ENCODE peak calls at places on chromosomes 7 and 10, in five cellular contexts. One of them, this sample, is unnamed.

GRCh38 chr7:103437623-103438022 is 8.4 kb downstream of the SLC26A5 start:
- DNase-seq in thoracic aorta: no peak
- DNase-seq in body of pancreas: no peak
- DNase-seq in ovary: no peak
- DNase-seq in heart left ventricle: no peak
- DNase-seq in this sample: no peak

GRCh38 chr10:86667421-86668181 is 710 bp upstream of the LDB3 start:
- DNase-seq in thoracic aorta: no peak
- DNase-seq in body of pancreas: peak; percentile 17
- DNase-seq in ovary: no peak
- DNase-seq in heart left ventricle: peak; percentile 89
- DNase-seq in this sample: peak; percentile 68

GRCh38 chr7:95396136-95397032 is at the start of gene PON3:
- DNase-seq in thoracic aorta: no peak
- DNase-seq in body of pancreas: peak; percentile 67
- DNase-seq in ovary: peak; percentile 48
- DNase-seq in heart left ventricle: peak; percentile 41
- DNase-seq in this sample: no peak

GRCh38 chr7:128937647-128938523 is at the start of gene IRF5:
- DNase-seq in thoracic aorta: no peak
- DNase-seq in body of pancreas: peak; percentile 82
- DNase-seq in ovary: no peak
- DNase-seq in heart left ventricle: peak; percentile 61
- DNase-seq in this sample: no peak

GRCh38 chr10:71448146-71448545 is 51.4 kb downstream of the CDH23 start:
- DNase-seq in thoracic aorta: no peak
- DNase-seq in body of pancreas: no peak
- DNase-seq in ovary: no peak
- DNase-seq in heart left ventricle: no peak
- DNase-seq in this sample: no peak

GRCh38 chr7:3917466-3917865 is 616.4 kb downstream of the SDK1 start:
- DNase-seq in thoracic aorta: no peak
- DNase-seq in body of pancreas: no peak
- DNase-seq in ovary: no peak
- DNase-seq in heart left ventricle: no peak
- DNase-seq in this sample: no peak

GRCh38 chr7:100483101-100483727 is 513 bp upstream of the NYAP1 start:
- DNase-seq in thoracic aorta: no peak
- DNase-seq in body of pancreas: peak; percentile 59
- DNase-seq in ovary: peak; percentile 64
- DNase-seq in heart left ventricle: peak; percentile 77
- DNase-seq in this sample: no peak

GRCh38 chr10:58516118-58516517 is 3.4 kb downstream of the BICC1 start:
- DNase-seq in thoracic aorta: no peak
- DNase-seq in body of pancreas: no peak
- DNase-seq in ovary: no peak
- DNase-seq in heart left ventricle: no peak
- DNase-seq in this sample: no peak

GRCh38 chr10:86665218-86665607 is 3.1 kb upstream of the LDB3 start:
- DNase-seq in thoracic aorta: no peak
- DNase-seq in body of pancreas: no peak
- DNase-seq in ovary: no peak
- DNase-seq in heart left ventricle: no peak
- DNase-seq in this sample: no peak

GRCh38 chr10:3893904-3894563 is 109.0 kb upstream of the KLF6 start:
- DNase-seq in thoracic aorta: no peak
- DNase-seq in body of pancreas: no peak
- DNase-seq in ovary: no peak
- DNase-seq in heart left ventricle: no peak
- DNase-seq in this sample: no peak

GRCh38 chr7:29627631-29628030 is 64.0 kb downstream of the PRR15 start:
- DNase-seq in thoracic aorta: no peak
- DNase-seq in body of pancreas: no peak
- DNase-seq in ovary: no peak
- DNase-seq in heart left ventricle: no peak
- DNase-seq in this sample: no peak

GRCh38 chr7:94595717-94596116 is 60.2 kb downstream of the SGCE start:
- DNase-seq in thoracic aorta: no peak
- DNase-seq in body of pancreas: no peak
- DNase-seq in ovary: no peak
- DNase-seq in heart left ventricle: no peak
- DNase-seq in this sample: no peak

GRCh38 chr10:35523670-35524225 is 81.4 kb upstream of the GJD4 start:
- DNase-seq in thoracic aorta: no peak
- DNase-seq in body of pancreas: no peak
- DNase-seq in ovary: no peak
- DNase-seq in heart left ventricle: no peak
- DNase-seq in this sample: no peak

GRCh38 chr10:48777056-48777455 is 92.4 kb downstream of the WDFY4 start:
- DNase-seq in thoracic aorta: no peak
- DNase-seq in body of pancreas: no peak
- DNase-seq in ovary: no peak
- DNase-seq in heart left ventricle: no peak
- DNase-seq in this sample: no peak

GRCh38 chr10:114623661-114624294 is 34.3 kb downstream of the ABLIM1 start:
- DNase-seq in thoracic aorta: no peak
- DNase-seq in body of pancreas: peak; percentile 66
- DNase-seq in ovary: no peak
- DNase-seq in heart left ventricle: no peak
- DNase-seq in this sample: no peak

GRCh38 chr7:140006600-140006999 is 56.2 kb downstream of the PARP12 start:
- DNase-seq in thoracic aorta: no peak
- DNase-seq in body of pancreas: no peak
- DNase-seq in ovary: no peak
- DNase-seq in heart left ventricle: no peak
- DNase-seq in this sample: no peak

GRCh38 chr7:47619806-47620205 is 37.9 kb upstream of the TNS3 start:
- DNase-seq in thoracic aorta: no peak
- DNase-seq in body of pancreas: no peak
- DNase-seq in ovary: no peak
- DNase-seq in heart left ventricle: no peak
- DNase-seq in this sample: no peak

GRCh38 chr7:128774921-128775320 is 673 bp downstream of the OPN1SW start:
- DNase-seq in thoracic aorta: no peak
- DNase-seq in body of pancreas: no peak
- DNase-seq in ovary: no peak
- DNase-seq in heart left ventricle: no peak
- DNase-seq in this sample: no peak

GRCh38 chr7:100629117-100629711 is 12.1 kb downstream of the TFR2 start:
- DNase-seq in thoracic aorta: no peak
- DNase-seq in body of pancreas: peak; percentile 35
- DNase-seq in ovary: no peak
- DNase-seq in heart left ventricle: no peak
- DNase-seq in this sample: no peak

GRCh38 chr10:69439350-69439739 is 11.9 kb upstream of the TSPAN15 start:
- DNase-seq in thoracic aorta: no peak
- DNase-seq in body of pancreas: peak; percentile 57
- DNase-seq in ovary: no peak
- DNase-seq in heart left ventricle: no peak
- DNase-seq in this sample: peak; percentile 98

GRCh38 chr7:111082351-111082750 is 8.6 kb upstream of the LRRN3 start:
- DNase-seq in thoracic aorta: no peak
- DNase-seq in body of pancreas: no peak
- DNase-seq in ovary: no peak
- DNase-seq in heart left ventricle: no peak
- DNase-seq in this sample: no peak

GRCh38 chr7:107109955-107110354 is 58.8 kb upstream of the HBP1 start:
- DNase-seq in thoracic aorta: no peak
- DNase-seq in body of pancreas: no peak
- DNase-seq in ovary: no peak
- DNase-seq in heart left ventricle: no peak
- DNase-seq in this sample: no peak

GRCh38 chr10:5506751-5507648 is 7.6 kb upstream of the CALML5 start:
- DNase-seq in thoracic aorta: no peak
- DNase-seq in body of pancreas: no peak
- DNase-seq in ovary: no peak
- DNase-seq in heart left ventricle: no peak
- DNase-seq in this sample: no peak

GRCh38 chr10:7337431-7338171 is 73.2 kb downstream of the SFMBT2 start:
- DNase-seq in thoracic aorta: no peak
- DNase-seq in body of pancreas: peak; percentile 8
- DNase-seq in ovary: no peak
- DNase-seq in heart left ventricle: no peak
- DNase-seq in this sample: no peak

GRCh38 chr7:16067695-16068094 is 353.6 kb downstream of the CRPPA start:
- DNase-seq in thoracic aorta: no peak
- DNase-seq in body of pancreas: no peak
- DNase-seq in ovary: no peak
- DNase-seq in heart left ventricle: no peak
- DNase-seq in this sample: no peak

GRCh38 chr10:1290071-1290471 is 233.9 kb downstream of the WDR37 start:
- DNase-seq in thoracic aorta: no peak
- DNase-seq in body of pancreas: no peak
- DNase-seq in ovary: no peak
- DNase-seq in heart left ventricle: no peak
- DNase-seq in this sample: no peak

GRCh38 chr7:66281678-66282593 is 76.8 kb downstream of the TPST1 start:
- DNase-seq in thoracic aorta: no peak
- DNase-seq in body of pancreas: peak; percentile 22
- DNase-seq in ovary: peak; percentile 27
- DNase-seq in heart left ventricle: peak; percentile 39
- DNase-seq in this sample: peak; percentile 19

GRCh38 chr10:986881-987634 is 1.2 kb upstream of the GTPBP4 start:
- DNase-seq in thoracic aorta: no peak
- DNase-seq in body of pancreas: no peak
- DNase-seq in ovary: no peak
- DNase-seq in heart left ventricle: no peak
- DNase-seq in this sample: no peak

GRCh38 chr7:100430450-100431285 is 1.0 kb downstream of the MEPCE start:
- DNase-seq in thoracic aorta: no peak
- DNase-seq in body of pancreas: no peak
- DNase-seq in ovary: peak; percentile 37
- DNase-seq in heart left ventricle: no peak
- DNase-seq in this sample: no peak

GRCh38 chr10:64430690-64431323 is 909.6 kb downstream of the REEP3 start:
- DNase-seq in thoracic aorta: no peak
- DNase-seq in body of pancreas: peak; percentile 5
- DNase-seq in ovary: no peak
- DNase-seq in heart left ventricle: no peak
- DNase-seq in this sample: no peak

GRCh38 chr7:16205481-16205880 is 215.9 kb downstream of the CRPPA start:
- DNase-seq in thoracic aorta: no peak
- DNase-seq in body of pancreas: no peak
- DNase-seq in ovary: no peak
- DNase-seq in heart left ventricle: no peak
- DNase-seq in this sample: no peak

GRCh38 chr7:158585721-158586498 is 1.7 kb downstream of the PTPRN2 start:
- DNase-seq in thoracic aorta: no peak
- DNase-seq in body of pancreas: peak; percentile 67
- DNase-seq in ovary: no peak
- DNase-seq in heart left ventricle: no peak
- DNase-seq in this sample: no peak

GRCh38 chr10:70765794-70766594 is 19.2 kb downstream of the TBATA start:
- DNase-seq in thoracic aorta: no peak
- DNase-seq in body of pancreas: no peak
- DNase-seq in ovary: no peak
- DNase-seq in heart left ventricle: no peak
- DNase-seq in this sample: no peak

GRCh38 chr10:49512121-49512809 is 26.7 kb downstream of the ERCC6 start:
- DNase-seq in thoracic aorta: no peak
- DNase-seq in body of pancreas: peak; percentile 17
- DNase-seq in ovary: no peak
- DNase-seq in heart left ventricle: no peak
- DNase-seq in this sample: no peak

GRCh38 chr7:134866581-134866980 is 87.1 kb downstream of the CALD1 start:
- DNase-seq in thoracic aorta: no peak
- DNase-seq in body of pancreas: no peak
- DNase-seq in ovary: no peak
- DNase-seq in heart left ventricle: no peak
- DNase-seq in this sample: no peak

GRCh38 chr7:1536105-1536767 is 5.7 kb downstream of the MAFK start:
- DNase-seq in thoracic aorta: no peak
- DNase-seq in body of pancreas: no peak
- DNase-seq in ovary: peak; percentile 30
- DNase-seq in heart left ventricle: peak; percentile 40
- DNase-seq in this sample: no peak
- H3K4me1 ChIP-seq in thoracic aorta: peaks cover 58% of the 10 kb centered on the region
- H3K4me1 ChIP-seq in body of pancreas: peaks cover 79% of the 10 kb centered on the region
- H3K4me1 ChIP-seq in ovary: peaks cover 27% of the 10 kb centered on the region
- H3K4me1 ChIP-seq in heart left ventricle: peaks cover 52% of the 10 kb centered on the region
- H3K4me1 ChIP-seq in this sample: peaks cover 68% of the 10 kb centered on the region

GRCh38 chr7:123975049-123975448 is 50.0 kb downstream of the SPAM1 start:
- DNase-seq in thoracic aorta: no peak
- DNase-seq in body of pancreas: no peak
- DNase-seq in ovary: no peak
- DNase-seq in heart left ventricle: no peak
- DNase-seq in this sample: no peak
- H3K4me1 ChIP-seq in thoracic aorta: no peaks in the 10 kb centered on the region
- H3K4me1 ChIP-seq in body of pancreas: no peaks in the 10 kb centered on the region
- H3K4me1 ChIP-seq in ovary: peaks cover 3% of the 10 kb centered on the region
- H3K4me1 ChIP-seq in heart left ventricle: no peaks in the 10 kb centered on the region
- H3K4me1 ChIP-seq in this sample: no peaks in the 10 kb centered on the region

DNA sequence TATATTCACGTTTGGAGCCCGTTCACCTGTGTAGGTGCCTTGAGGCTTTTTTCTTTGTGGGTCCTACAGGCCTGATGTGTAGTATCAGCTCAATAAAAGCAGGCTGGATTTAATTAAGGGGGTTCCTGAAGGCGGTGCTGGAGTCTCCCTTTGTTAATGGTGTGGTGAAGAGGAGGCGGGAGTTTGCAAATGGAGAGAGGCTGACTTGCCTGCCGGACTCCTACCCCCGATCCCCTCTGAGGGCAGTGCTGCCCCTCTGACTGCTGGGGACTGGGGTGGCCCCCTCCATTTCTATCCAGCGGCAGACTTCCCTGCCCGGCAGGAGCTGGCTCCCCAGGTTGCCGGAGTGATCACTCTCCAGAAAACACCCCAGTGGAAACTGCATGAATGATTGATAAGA is 45.1 kb downstream of the ZMIZ1 start:
- DNase-seq in thoracic aorta: no peak
- DNase-seq in body of pancreas: no peak
- DNase-seq in ovary: no peak
- DNase-seq in heart left ventricle: no peak
- DNase-seq in this sample: no peak
- H3K4me1 ChIP-seq in thoracic aorta: peaks cover 35% of the 10 kb centered on the region
- H3K4me1 ChIP-seq in body of pancreas: peaks cover 76% of the 10 kb centered on the region
- H3K4me1 ChIP-seq in ovary: peaks cover 68% of the 10 kb centered on the region
- H3K4me1 ChIP-seq in heart left ventricle: peaks cover 87% of the 10 kb centered on the region
- H3K4me1 ChIP-seq in this sample: peaks cover 71% of the 10 kb centered on the region

GRCh38 chr10:102648889-102649752 is 4.8 kb downstream of the TRIM8 start:
- DNase-seq in thoracic aorta: no peak
- DNase-seq in body of pancreas: no peak
- DNase-seq in ovary: no peak
- DNase-seq in heart left ventricle: peak; percentile 74
- DNase-seq in this sample: no peak
- H3K4me1 ChIP-seq in thoracic aorta: peaks cover 73% of the 10 kb centered on the region
- H3K4me1 ChIP-seq in body of pancreas: peaks cover 78% of the 10 kb centered on the region
- H3K4me1 ChIP-seq in ovary: peaks cover 31% of the 10 kb centered on the region
- H3K4me1 ChIP-seq in heart left ventricle: peaks cover 63% of the 10 kb centered on the region
- H3K4me1 ChIP-seq in this sample: peaks cover 53% of the 10 kb centered on the region

This sample was measured in gastrocnemius medialis.